ENCODE peak calls at places on chromosomes 2 and 18, in four cellular contexts. One of them, this sample, is unnamed.

GRCh38 chr18:10234912-10235439 is 219.5 kb upstream of the APCDD1 start:
- DNase-seq in H9: no peak
- DNase-seq in trophoblast cell: no peak
- DNase-seq in IMR-90: peak
- DNase-seq in this sample: peak

GRCh38 chr2:109400102-109400501 is 213.7 kb downstream of the SEPTIN10 start:
- DNase-seq in IMR-90: no peak
- DNase-seq in H9: no peak
- DNase-seq in trophoblast cell: no peak
- DNase-seq in this sample: no peak

GRCh38 chr18:73677458-73677857 is 470.2 kb downstream of the FBXO15 start:
- DNase-seq in IMR-90: no peak
- DNase-seq in trophoblast cell: no peak
- DNase-seq in H9: no peak
- DNase-seq in this sample: no peak

GRCh38 chr2:194591192-194591591 is 1065.8 kb upstream of the SLC39A10 start:
- DNase-seq in H9: no peak
- DNase-seq in IMR-90: no peak
- DNase-seq in trophoblast cell: no peak
- DNase-seq in this sample: no peak

GRCh38 chr2:86225581-86225980 is 26.3 kb downstream of the MRPL35 start:
- DNase-seq in IMR-90: no peak
- DNase-seq in trophoblast cell: no peak
- DNase-seq in H9: no peak
- DNase-seq in this sample: no peak

GRCh38 chr2:171180229-171180937 is 19.7 kb upstream of the TLK1 start:
- DNase-seq in H9: no peak
- DNase-seq in trophoblast cell: no peak
- DNase-seq in IMR-90: no peak
- DNase-seq in this sample: no peak

GRCh38 chr18:63057707-63058106 is 261.9 kb downstream of the BCL2 start:
- DNase-seq in IMR-90: no peak
- DNase-seq in H9: no peak
- DNase-seq in trophoblast cell: no peak
- DNase-seq in this sample: no peak

GRCh38 chr2:200864206-200864976 is at the start of gene CLK1:
- DNase-seq in H9: peak
- DNase-seq in trophoblast cell: peak
- DNase-seq in IMR-90: peak
- DNase-seq in this sample: peak

GRCh38 chr18:70418551-70419311 is 129.9 kb downstream of the SOCS6 start:
- DNase-seq in H9: no peak
- DNase-seq in trophoblast cell: no peak
- DNase-seq in IMR-90: peak
- DNase-seq in this sample: peak

GRCh38 chr18:62452280-62452824 is 70.5 kb upstream of the ZCCHC2 start:
- DNase-seq in H9: no peak
- DNase-seq in trophoblast cell: peak
- DNase-seq in IMR-90: peak
- DNase-seq in this sample: peak

GRCh38 chr2:64404002-64404731 is 49.8 kb upstream of the LGALSL start:
- DNase-seq in IMR-90: peak
- DNase-seq in H9: peak
- DNase-seq in trophoblast cell: no peak
- DNase-seq in this sample: peak
- H3K4me2 ChIP-seq in IMR-90: no peak
- H3K4me2 ChIP-seq in H9: peak
- H3K4me2 ChIP-seq in trophoblast cell: peak
- H3K4me2 ChIP-seq in this sample: no peak

GRCh38 chr18:3584266-3584665 is 134.3 kb downstream of the TGIF1 start:
- DNase-seq in trophoblast cell: no peak
- DNase-seq in IMR-90: no peak
- DNase-seq in H9: no peak
- DNase-seq in this sample: no peak
- H2BK5ac ChIP-seq in trophoblast cell: no peak
- H2BK5ac ChIP-seq in IMR-90: no peak
- H2BK5ac ChIP-seq in H9: no peak
- H2BK5ac ChIP-seq in this sample: no peak

DNA sequence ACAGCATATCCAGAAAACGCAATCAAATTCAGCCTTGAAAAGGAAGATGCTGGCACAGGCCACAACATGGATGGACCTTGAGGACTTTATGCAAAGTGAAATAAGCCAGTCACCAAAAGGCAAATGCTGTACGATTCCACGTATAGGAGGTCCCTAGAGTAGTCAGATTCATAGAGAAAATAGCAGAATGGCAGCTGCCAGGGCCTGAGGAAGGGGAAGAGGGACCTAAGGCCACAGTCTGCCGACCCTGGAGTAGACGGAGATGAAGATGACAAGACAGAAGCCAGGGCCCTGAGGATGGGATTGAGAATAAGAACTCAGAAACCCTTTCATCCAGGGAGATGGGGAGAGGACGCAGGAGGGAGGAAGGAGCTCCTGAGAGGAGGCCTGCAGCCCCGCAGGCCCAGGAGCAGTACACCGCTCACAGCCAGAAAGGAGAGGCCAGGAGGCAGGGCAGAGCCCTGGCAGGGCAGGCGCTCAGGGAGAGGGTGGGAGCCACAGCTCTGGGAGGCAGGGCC is 8.1 kb upstream of the MTERF4 start:
- DNase-seq in H9: no peak
- DNase-seq in trophoblast cell: no peak
- DNase-seq in IMR-90: no peak
- DNase-seq in this sample: no peak
- H3K4me2 ChIP-seq in H9: no peak
- H3K4me2 ChIP-seq in trophoblast cell: no peak
- H3K4me2 ChIP-seq in IMR-90: no peak
- H3K4me2 ChIP-seq in this sample: no peak

GRCh38 chr2:71326968-71327367 is 4.6 kb upstream of the ZNF638 start:
- DNase-seq in IMR-90: no peak
- DNase-seq in trophoblast cell: no peak
- DNase-seq in H9: no peak
- DNase-seq in this sample: no peak

GRCh38 chr2:71330155-71330554 is 1.4 kb upstream of the ZNF638 start:
- DNase-seq in IMR-90: no peak
- DNase-seq in trophoblast cell: no peak
- DNase-seq in H9: no peak
- DNase-seq in this sample: no peak

GRCh38 chr2:71331581-71332412 is at the start of gene ZNF638:
- DNase-seq in trophoblast cell: peak
- DNase-seq in IMR-90: peak
- DNase-seq in H9: peak
- DNase-seq in this sample: peak

GRCh38 chr2:71330585-71331330 is 824 bp upstream of the ZNF638 start:
- DNase-seq in trophoblast cell: no peak
- DNase-seq in IMR-90: no peak
- DNase-seq in H9: no peak
- DNase-seq in this sample: no peak

GRCh38 chr2:71327916-71328315 is 3.7 kb upstream of the ZNF638 start:
- DNase-seq in IMR-90: no peak
- DNase-seq in H9: peak
- DNase-seq in trophoblast cell: no peak
- DNase-seq in this sample: no peak
- H2BK5ac ChIP-seq in IMR-90: no peak
- H2BK5ac ChIP-seq in H9: no peak
- H2BK5ac ChIP-seq in trophoblast cell: no peak
- H2BK5ac ChIP-seq in this sample: no peak

This sample was measured in mesenchymal stem cell.